ENCODE peak calls at places on chromosomes 6 and 20, in five cellular contexts. V, H, P, R and W are unnamed samples.

GRCh38 chr6:134060491-134061106 is 8.2 kb upstream of the SLC2A12 start:
- DNase-seq in H (no peak), R (no peak), P (peak; percentile 84), V (no peak), W (peak; percentile 69)

GRCh38 chr20:64079273-64080012 is at the start of gene RGS19:
- DNase-seq in R (peak; percentile 82), V (no peak), H (peak; percentile 96), P (peak; percentile 55), W (no peak)

GRCh38 chr20:58251979-58252591 is 23.6 kb upstream of the ANKRD60 start:
- DNase-seq in V (peak; percentile 83), P (peak; percentile 81), H (no peak), R (no peak), W (peak; percentile 79)

GRCh38 chr6:166864333-166864732 is 92.0 kb downstream of the RNASET2 start:
- DNase-seq in P (no peak), V (no peak), H (no peak), R (no peak), W (no peak)

GRCh38 chr20:3980260-3981131 is 34.9 kb downstream of the RNF24 start:
- DNase-seq in V (no peak), R (no peak), H (no peak), P (peak; percentile 78), W (no peak)

GRCh38 chr6:35181933-35182612 is 31.7 kb upstream of the SCUBE3 start:
- DNase-seq in R (peak; percentile 45), V (peak; percentile 60), H (peak; percentile 82), P (peak; percentile 86), W (no peak)

GRCh38 chr6:139744038-139744437 is 369.6 kb upstream of the CITED2 start:
- DNase-seq in H (no peak), R (no peak), V (no peak), P (no peak), W (no peak)

GRCh38 chr20:19212524-19213502 is at the start of gene SLC24A3:
- DNase-seq in R (peak; percentile 83), P (no peak), H (peak; percentile 93), V (no peak), W (no peak)

GRCh38 chr6:10908228-10908627 is 21.4 kb downstream of the SYCP2L start:
- DNase-seq in R (no peak), V (no peak), H (no peak), P (no peak), W (no peak)

GRCh38 chr6:141097471-141097870 is 1035.3 kb upstream of the GJE1 start:
- DNase-seq in P (peak; percentile 22), V (no peak), R (no peak), H (no peak), W (no peak)

GRCh38 chr6:142013286-142013685 is 119.4 kb upstream of the GJE1 start:
- DNase-seq in R (no peak), H (no peak), P (peak; percentile 91), V (peak; percentile 79), W (peak; percentile 58)

GRCh38 chr6:42404494-42404893 is 47.2 kb downstream of the TRERF1 start:
- DNase-seq in P (peak; percentile 82), H (no peak), V (peak; percentile 52), R (peak; percentile 45), W (no peak)

GRCh38 chr20:10313215-10313614 is 94.6 kb downstream of the SNAP25 start:
- DNase-seq in V (no peak), R (no peak), H (no peak), P (peak; percentile 74), W (no peak)

GRCh38 chr6:153437193-153437592 is 306.1 kb upstream of the RGS17 start:
- DNase-seq in R (no peak), P (no peak), H (no peak), V (no peak), W (no peak)

GRCh38 chr6:45640811-45641210 is 263.1 kb upstream of the SUPT3H start:
- DNase-seq in V (no peak), H (no peak), P (no peak), R (no peak), W (no peak)

GRCh38 chr6:11329841-11330765 is 97.6 kb upstream of the NEDD9 start:
- DNase-seq in P (no peak), H (no peak), V (no peak), R (no peak), W (no peak)

GRCh38 chr6:84675651-84676050 is 88.7 kb downstream of the TBX18 start:
- DNase-seq in V (no peak), H (no peak), R (no peak), P (no peak), W (no peak)

GRCh38 chr20:1155342-1155741 is 29.4 kb downstream of the TMEM74B start:
- DNase-seq in R (no peak), H (no peak), V (no peak), P (no peak), W (no peak)

GRCh38 chr20:25336561-25337422 is 53.8 kb downstream of the ABHD12 start:
- DNase-seq in R (no peak), H (no peak), P (peak; percentile 27), V (no peak), W (no peak)
- TF ChIP-seq CTCF in R (no peak), H (no peak), P (peak; percentile 47), V (peak; percentile 48), W (peak; percentile 65)

GRCh38 chr6:138593100-138593877 is 94.0 kb upstream of the NHSL1 start:
- DNase-seq in V (peak; percentile 97), P (peak; percentile 98), R (peak; percentile 30), H (no peak), W (peak; percentile 87)
- H3K4me3 ChIP-seq in V (peak overlapping the region; percentile 34), P (peak overlapping the region; percentile 36), R (no peak overlapping the region), H (no peak overlapping the region), W (peak overlapping the region; percentile 41)

GRCh38 chr6:93017213-93017612 is 402.1 kb downstream of the EPHA7 start:
- DNase-seq in V (no peak), P (peak; percentile 2), R (no peak), H (no peak), W (no peak)
- TF ChIP-seq CTCF in V (no peak), P (peak; percentile 6), R (no peak), H (no peak), W (peak; percentile 58)

DNA sequence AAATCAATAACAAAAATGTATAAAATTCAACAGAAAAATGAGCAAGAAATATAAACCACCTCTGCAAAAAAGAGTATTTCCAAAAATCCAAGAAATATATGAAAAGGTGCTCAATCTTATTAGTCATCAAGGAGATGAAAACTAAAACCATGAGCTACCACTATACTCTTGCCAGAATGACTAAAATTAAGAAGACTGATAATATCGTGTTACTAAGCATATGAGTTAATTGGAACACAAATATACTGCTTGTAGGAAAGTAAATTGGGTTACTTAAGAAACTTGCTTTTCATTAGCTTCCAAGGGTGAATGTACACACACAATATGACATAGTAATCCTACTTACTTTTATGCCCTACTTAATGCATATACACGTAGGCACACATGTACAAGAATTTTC is 3.4 kb downstream of the THEMIS start:
- DNase-seq in R (no peak), V (no peak), P (no peak), H (no peak), W (no peak)
- H3K4me3 ChIP-seq in R (no peak overlapping the region), V (no peak overlapping the region), P (no peak overlapping the region), H (no peak overlapping the region), W (no peak overlapping the region)

DNA sequence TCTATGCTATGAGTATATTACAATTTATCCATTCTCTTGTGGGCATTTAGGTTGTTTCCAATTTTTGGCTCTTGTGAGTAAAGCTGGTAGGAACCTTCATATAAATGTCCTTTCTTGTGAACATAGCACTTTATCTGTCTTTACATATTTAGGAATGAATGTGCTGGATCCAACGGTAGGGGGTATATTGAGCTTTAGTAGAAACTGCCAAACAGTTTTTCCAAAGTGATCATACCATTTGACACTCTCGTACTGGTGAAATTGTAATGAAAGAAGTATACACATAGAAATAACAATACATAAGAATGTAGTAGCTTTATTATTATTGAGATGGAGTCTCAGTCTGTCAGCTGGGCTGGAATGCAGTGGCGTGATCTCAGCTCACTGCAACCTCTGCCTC is 30.9 kb upstream of the ARMH2 start:
- DNase-seq in V (no peak), R (no peak), P (no peak), H (no peak), W (no peak)
- TF ChIP-seq CTCF in V (no peak), R (no peak), P (no peak), H (no peak), W (no peak)

GRCh38 chr6:116512155-116512559 is 718 bp downstream of the CALHM5 start:
- DNase-seq in H (no peak), R (no peak), V (no peak), P (no peak), W (no peak)
- H3K4me3 ChIP-seq in H (peak overlapping the region; percentile 7), R (peak overlapping the region; percentile 31), V (peak overlapping the region; percentile 33), P (peak overlapping the region; percentile 73), W (no peak overlapping the region)

GRCh38 chr6:155586036-155586557 is 130.5 kb upstream of the NOX3 start:
- DNase-seq in H (no peak), V (no peak), R (no peak), P (no peak), W (no peak)

GRCh38 chr6:155582016-155582991 is 126.7 kb upstream of the NOX3 start:
- DNase-seq in P (no peak), R (no peak), H (peak; percentile 5), V (no peak), W (no peak)

GRCh38 chr6:155583997-155584396 is 128.4 kb upstream of the NOX3 start:
- DNase-seq in P (no peak), V (no peak), R (no peak), H (no peak), W (no peak)

DNA sequence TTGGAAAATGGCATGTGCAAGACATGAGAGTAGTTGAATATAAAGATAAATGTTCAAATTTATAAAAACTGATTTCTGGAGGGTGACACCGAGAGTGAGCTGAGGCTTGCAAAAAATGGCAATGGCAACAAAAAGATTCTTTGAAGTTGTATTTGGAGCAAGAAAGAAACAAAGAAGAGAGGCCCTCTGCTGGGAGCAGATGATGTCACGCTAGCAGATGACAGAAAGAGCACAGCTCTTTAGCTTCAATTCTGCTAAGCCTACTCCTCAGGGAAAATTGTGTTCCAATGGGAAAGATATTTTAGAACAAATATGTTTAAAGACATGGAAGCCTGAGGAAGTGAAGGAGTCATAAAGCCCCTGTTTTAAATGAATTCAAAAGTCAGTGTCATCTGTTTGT is 125.3 kb upstream of the NOX3 start:
- DNase-seq in H (no peak), V (no peak), R (no peak), P (no peak), W (no peak)
- TF ChIP-seq CTCF in H (no peak), V (no peak), R (no peak), P (peak; percentile 13), W (peak; percentile 32)